ENCODE peak calls at places on chromosomes 4 and X, in five cellular contexts. One of them, this sample, is unnamed.

GRCh38 chr4:128060130-128060619 is 937 bp upstream of the LARP1B start:
- DNase-seq in fibroblast of lung: no peak
- DNase-seq in stimulated activated CD4-positive, alpha-beta T cell treated with anti-CD3 and anti-CD28 coated beads, Interleukin-12 subunit alpha, Interleukin-12 subunit beta, amount 100 ng/mL, for 48 hours: no peak
- DNase-seq in stromal cell of bone marrow: peak; percentile 1
- DNase-seq in anterior cingulate cortex: no peak
- DNase-seq in this sample: no peak

GRCh38 chr4:41216294-41217019 is 2.1 kb upstream of the APBB2 start:
- DNase-seq in stromal cell of bone marrow: no peak
- DNase-seq in stimulated activated CD4-positive, alpha-beta T cell treated with anti-CD3 and anti-CD28 coated beads, Interleukin-12 subunit alpha, Interleukin-12 subunit beta, amount 100 ng/mL, for 48 hours: peak; percentile 54
- DNase-seq in fibroblast of lung: peak; percentile 62
- DNase-seq in anterior cingulate cortex: peak; percentile 48
- DNase-seq in this sample: no peak

GRCh38 chr4:53929955-53930798 is 134.2 kb downstream of the CHIC2 start:
- DNase-seq in stromal cell of bone marrow: peak; percentile 84
- DNase-seq in stimulated activated CD4-positive, alpha-beta T cell treated with anti-CD3 and anti-CD28 coated beads, Interleukin-12 subunit alpha, Interleukin-12 subunit beta, amount 100 ng/mL, for 48 hours: peak; percentile 37
- DNase-seq in fibroblast of lung: peak; percentile 89
- DNase-seq in anterior cingulate cortex: peak; percentile 25
- DNase-seq in this sample: peak; percentile 71

GRCh38 chrX:149314031-149314430 is 191.1 kb downstream of the IDS start:
- DNase-seq in anterior cingulate cortex: no peak
- DNase-seq in stromal cell of bone marrow: peak; percentile 46
- DNase-seq in fibroblast of lung: peak; percentile 33
- DNase-seq in stimulated activated CD4-positive, alpha-beta T cell treated with anti-CD3 and anti-CD28 coated beads, Interleukin-12 subunit alpha, Interleukin-12 subunit beta, amount 100 ng/mL, for 48 hours: no peak
- DNase-seq in this sample: no peak

GRCh38 chrX:42776195-42776594 is 1.8 kb downstream of the PPP1R2C start:
- DNase-seq in anterior cingulate cortex: no peak
- DNase-seq in stromal cell of bone marrow: no peak
- DNase-seq in fibroblast of lung: peak; percentile 55
- DNase-seq in stimulated activated CD4-positive, alpha-beta T cell treated with anti-CD3 and anti-CD28 coated beads, Interleukin-12 subunit alpha, Interleukin-12 subunit beta, amount 100 ng/mL, for 48 hours: no peak
- DNase-seq in this sample: no peak

GRCh38 chr4:86554641-86555040 is 39.5 kb upstream of the PTPN13 start:
- DNase-seq in fibroblast of lung: peak; percentile 26
- DNase-seq in stimulated activated CD4-positive, alpha-beta T cell treated with anti-CD3 and anti-CD28 coated beads, Interleukin-12 subunit alpha, Interleukin-12 subunit beta, amount 100 ng/mL, for 48 hours: no peak
- DNase-seq in stromal cell of bone marrow: peak; percentile 67
- DNase-seq in anterior cingulate cortex: no peak
- DNase-seq in this sample: no peak

GRCh38 chrX:132369650-132370049 is 119.2 kb downstream of the MBNL3 start:
- DNase-seq in anterior cingulate cortex: no peak
- DNase-seq in fibroblast of lung: no peak
- DNase-seq in stromal cell of bone marrow: no peak
- DNase-seq in stimulated activated CD4-positive, alpha-beta T cell treated with anti-CD3 and anti-CD28 coated beads, Interleukin-12 subunit alpha, Interleukin-12 subunit beta, amount 100 ng/mL, for 48 hours: no peak
- DNase-seq in this sample: no peak

GRCh38 chr4:82592639-82593038 is 30.9 kb upstream of the TMEM150C start:
- DNase-seq in fibroblast of lung: no peak
- DNase-seq in stimulated activated CD4-positive, alpha-beta T cell treated with anti-CD3 and anti-CD28 coated beads, Interleukin-12 subunit alpha, Interleukin-12 subunit beta, amount 100 ng/mL, for 48 hours: no peak
- DNase-seq in anterior cingulate cortex: no peak
- DNase-seq in stromal cell of bone marrow: no peak
- DNase-seq in this sample: no peak

GRCh38 chr4:39975488-39976089 is 2.1 kb downstream of the PDS5A start:
- DNase-seq in stromal cell of bone marrow: peak; percentile 39
- DNase-seq in stimulated activated CD4-positive, alpha-beta T cell treated with anti-CD3 and anti-CD28 coated beads, Interleukin-12 subunit alpha, Interleukin-12 subunit beta, amount 100 ng/mL, for 48 hours: no peak
- DNase-seq in anterior cingulate cortex: no peak
- DNase-seq in fibroblast of lung: peak; percentile 52
- DNase-seq in this sample: no peak

GRCh38 chr4:53802500-53802899 is 211.2 kb upstream of the LNX1 start:
- DNase-seq in fibroblast of lung: no peak
- DNase-seq in stimulated activated CD4-positive, alpha-beta T cell treated with anti-CD3 and anti-CD28 coated beads, Interleukin-12 subunit alpha, Interleukin-12 subunit beta, amount 100 ng/mL, for 48 hours: no peak
- DNase-seq in stromal cell of bone marrow: no peak
- DNase-seq in anterior cingulate cortex: no peak
- DNase-seq in this sample: no peak

GRCh38 chrX:10028283-10029104 is 61.3 kb downstream of the CLDN34 start:
- DNase-seq in stimulated activated CD4-positive, alpha-beta T cell treated with anti-CD3 and anti-CD28 coated beads, Interleukin-12 subunit alpha, Interleukin-12 subunit beta, amount 100 ng/mL, for 48 hours: no peak
- DNase-seq in fibroblast of lung: no peak
- DNase-seq in anterior cingulate cortex: no peak
- DNase-seq in stromal cell of bone marrow: no peak
- DNase-seq in this sample: no peak

GRCh38 chr4:140861359-140862181 is 105.4 kb upstream of the TBC1D9 start:
- DNase-seq in stromal cell of bone marrow: peak; percentile 74
- DNase-seq in fibroblast of lung: peak; percentile 84
- DNase-seq in anterior cingulate cortex: peak; percentile 18
- DNase-seq in stimulated activated CD4-positive, alpha-beta T cell treated with anti-CD3 and anti-CD28 coated beads, Interleukin-12 subunit alpha, Interleukin-12 subunit beta, amount 100 ng/mL, for 48 hours: peak; percentile 16
- DNase-seq in this sample: peak; percentile 79

GRCh38 chr4:101211146-101211553 is 136.2 kb downstream of the PPP3CA start:
- DNase-seq in stimulated activated CD4-positive, alpha-beta T cell treated with anti-CD3 and anti-CD28 coated beads, Interleukin-12 subunit alpha, Interleukin-12 subunit beta, amount 100 ng/mL, for 48 hours: no peak
- DNase-seq in stromal cell of bone marrow: peak; percentile 73
- DNase-seq in fibroblast of lung: peak; percentile 83
- DNase-seq in anterior cingulate cortex: no peak
- DNase-seq in this sample: no peak

GRCh38 chr4:13193662-13194061 is 290.5 kb downstream of the RAB28 start:
- DNase-seq in anterior cingulate cortex: no peak
- DNase-seq in fibroblast of lung: no peak
- DNase-seq in stimulated activated CD4-positive, alpha-beta T cell treated with anti-CD3 and anti-CD28 coated beads, Interleukin-12 subunit alpha, Interleukin-12 subunit beta, amount 100 ng/mL, for 48 hours: no peak
- DNase-seq in stromal cell of bone marrow: no peak
- DNase-seq in this sample: no peak

GRCh38 chr4:113057891-113058290 is 8.4 kb downstream of the ANK2 start:
- DNase-seq in stimulated activated CD4-positive, alpha-beta T cell treated with anti-CD3 and anti-CD28 coated beads, Interleukin-12 subunit alpha, Interleukin-12 subunit beta, amount 100 ng/mL, for 48 hours: no peak
- DNase-seq in anterior cingulate cortex: no peak
- DNase-seq in fibroblast of lung: peak; percentile 66
- DNase-seq in stromal cell of bone marrow: peak; percentile 32
- DNase-seq in this sample: no peak

GRCh38 chr4:8534129-8534528 is 46.1 kb upstream of the GPR78 start:
- DNase-seq in anterior cingulate cortex: no peak
- DNase-seq in fibroblast of lung: peak; percentile 58
- DNase-seq in stromal cell of bone marrow: no peak
- DNase-seq in stimulated activated CD4-positive, alpha-beta T cell treated with anti-CD3 and anti-CD28 coated beads, Interleukin-12 subunit alpha, Interleukin-12 subunit beta, amount 100 ng/mL, for 48 hours: no peak
- DNase-seq in this sample: no peak

GRCh38 chr4:33334416-33334815 is 2614.2 kb downstream of the PCDH7 start:
- DNase-seq in fibroblast of lung: no peak
- DNase-seq in anterior cingulate cortex: no peak
- DNase-seq in stromal cell of bone marrow: no peak
- DNase-seq in stimulated activated CD4-positive, alpha-beta T cell treated with anti-CD3 and anti-CD28 coated beads, Interleukin-12 subunit alpha, Interleukin-12 subunit beta, amount 100 ng/mL, for 48 hours: no peak
- DNase-seq in this sample: no peak

This sample was measured in AG09319.